ENCODE peak calls at places on chromosomes 4 and X, in eight cellular contexts. One of them, this sample, is unnamed.

GRCh38 chr4:24179201-24179840 is 289.5 kb upstream of the PPARGC1A start:
- DNase-seq in AG09309: no peak
- DNase-seq in heart right ventricle: no peak
- DNase-seq in CD4-positive, alpha-beta T cell: no peak
- DNase-seq in fibroblast of lung: no peak
- DNase-seq in H1: no peak
- DNase-seq in omental fat pad: no peak
- DNase-seq in lung: no peak
- DNase-seq in this sample: no peak

GRCh38 chr4:42654606-42655005 is 2.3 kb downstream of the ATP8A1 start:
- DNase-seq in AG09309: no peak
- DNase-seq in heart right ventricle: no peak
- DNase-seq in CD4-positive, alpha-beta T cell: no peak
- DNase-seq in fibroblast of lung: peak
- DNase-seq in H1: no peak
- DNase-seq in omental fat pad: no peak
- DNase-seq in lung: peak
- DNase-seq in this sample: no peak

GRCh38 chr4:5370286-5370685 is 319.0 kb downstream of the STK32B start:
- DNase-seq in AG09309: no peak
- DNase-seq in heart right ventricle: no peak
- DNase-seq in CD4-positive, alpha-beta T cell: no peak
- DNase-seq in fibroblast of lung: peak
- DNase-seq in H1: no peak
- DNase-seq in omental fat pad: no peak
- DNase-seq in lung: no peak
- DNase-seq in this sample: no peak

GRCh38 chr4:126341927-126342326 is 1027.2 kb downstream of the FAT4 start:
- DNase-seq in AG09309: no peak
- DNase-seq in heart right ventricle: no peak
- DNase-seq in CD4-positive, alpha-beta T cell: no peak
- DNase-seq in fibroblast of lung: no peak
- DNase-seq in H1: no peak
- DNase-seq in omental fat pad: no peak
- DNase-seq in lung: no peak
- DNase-seq in this sample: no peak

GRCh38 chr4:176286728-176287127 is 17.7 kb upstream of the ASB5 start:
- DNase-seq in AG09309: no peak
- DNase-seq in heart right ventricle: no peak
- DNase-seq in CD4-positive, alpha-beta T cell: no peak
- DNase-seq in fibroblast of lung: peak
- DNase-seq in H1: no peak
- DNase-seq in omental fat pad: no peak
- DNase-seq in lung: no peak
- DNase-seq in this sample: no peak

GRCh38 chrX:16188687-16189086 is 21.4 kb downstream of the MAGEB17 start:
- DNase-seq in AG09309: no peak
- DNase-seq in heart right ventricle: no peak
- DNase-seq in CD4-positive, alpha-beta T cell: no peak
- DNase-seq in fibroblast of lung: no peak
- DNase-seq in H1: no peak
- DNase-seq in omental fat pad: no peak
- DNase-seq in lung: no peak
- DNase-seq in this sample: no peak

GRCh38 chrX:133444952-133445831 is 29.9 kb upstream of the GPC4 start:
- DNase-seq in AG09309: no peak
- DNase-seq in heart right ventricle: no peak
- DNase-seq in CD4-positive, alpha-beta T cell: no peak
- DNase-seq in fibroblast of lung: peak
- DNase-seq in H1: no peak
- DNase-seq in omental fat pad: no peak
- DNase-seq in lung: no peak
- DNase-seq in this sample: peak

GRCh38 chr4:88812420-88812819 is 114.8 kb upstream of the NAP1L5 start:
- DNase-seq in AG09309: no peak
- DNase-seq in heart right ventricle: no peak
- DNase-seq in CD4-positive, alpha-beta T cell: no peak
- DNase-seq in fibroblast of lung: no peak
- DNase-seq in H1: no peak
- DNase-seq in omental fat pad: no peak
- DNase-seq in lung: no peak
- DNase-seq in this sample: no peak

GRCh38 chr4:8252301-8253173 is 17.0 kb upstream of the HTRA3 start:
- DNase-seq in AG09309: no peak
- DNase-seq in heart right ventricle: peak
- DNase-seq in CD4-positive, alpha-beta T cell: no peak
- DNase-seq in fibroblast of lung: peak
- DNase-seq in H1: no peak
- DNase-seq in omental fat pad: no peak
- DNase-seq in lung: no peak
- DNase-seq in this sample: no peak

GRCh38 chrX:77652095-77652494 is 133.9 kb downstream of the ATRX start:
- DNase-seq in AG09309: no peak
- DNase-seq in heart right ventricle: no peak
- DNase-seq in CD4-positive, alpha-beta T cell: no peak
- DNase-seq in fibroblast of lung: no peak
- DNase-seq in H1: no peak
- DNase-seq in omental fat pad: no peak
- DNase-seq in lung: no peak
- DNase-seq in this sample: no peak

GRCh38 chrX:151920530-151920929 is 7.8 kb downstream of the MAGEA4 start:
- DNase-seq in AG09309: no peak
- DNase-seq in heart right ventricle: no peak
- DNase-seq in CD4-positive, alpha-beta T cell: no peak
- DNase-seq in fibroblast of lung: no peak
- DNase-seq in H1: no peak
- DNase-seq in omental fat pad: no peak
- DNase-seq in lung: no peak
- DNase-seq in this sample: no peak

GRCh38 chrX:8820910-8821527 is 19.8 kb upstream of the FAM9A start:
- DNase-seq in AG09309: no peak
- DNase-seq in heart right ventricle: no peak
- DNase-seq in CD4-positive, alpha-beta T cell: no peak
- DNase-seq in fibroblast of lung: peak
- DNase-seq in H1: peak
- DNase-seq in omental fat pad: no peak
- DNase-seq in lung: no peak
- DNase-seq in this sample: no peak
- TF ChIP-seq CTCF in AG09309: peak
- TF ChIP-seq CTCF in heart right ventricle: no peak
- TF ChIP-seq CTCF in CD4-positive, alpha-beta T cell: no peak
- TF ChIP-seq CTCF in fibroblast of lung: peak
- TF ChIP-seq CTCF in H1: peak
- TF ChIP-seq CTCF in omental fat pad: no peak
- TF ChIP-seq CTCF in lung: no peak
- TF ChIP-seq CTCF in this sample: peak

DNA sequence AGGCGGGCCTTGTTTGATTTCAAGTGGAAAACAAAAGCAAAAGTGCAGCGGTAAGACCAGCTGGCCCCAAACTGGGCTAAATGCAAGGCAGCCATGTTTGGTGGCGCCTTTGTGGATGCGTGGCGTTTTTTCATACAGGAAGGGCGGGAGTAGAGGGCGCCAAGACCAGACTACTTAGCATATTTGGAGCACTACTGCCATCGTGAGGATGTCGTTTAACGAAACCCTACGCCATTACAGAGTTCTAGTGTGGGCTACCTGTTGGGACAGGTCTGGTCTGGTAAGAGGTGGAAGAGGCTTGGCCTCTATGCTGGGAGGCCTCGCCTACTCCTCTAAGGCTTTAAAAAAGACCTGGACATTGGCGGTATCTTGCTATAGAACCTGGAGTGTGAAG is 230.7 kb upstream of the STK26 start:
- DNase-seq in AG09309: peak
- DNase-seq in heart right ventricle: peak
- DNase-seq in CD4-positive, alpha-beta T cell: no peak
- DNase-seq in fibroblast of lung: no peak
- DNase-seq in H1: no peak
- DNase-seq in omental fat pad: peak
- DNase-seq in lung: peak
- DNase-seq in this sample: no peak
- TF ChIP-seq CTCF in AG09309: peak
- TF ChIP-seq CTCF in heart right ventricle: no peak
- TF ChIP-seq CTCF in CD4-positive, alpha-beta T cell: no peak
- TF ChIP-seq CTCF in fibroblast of lung: no peak
- TF ChIP-seq CTCF in H1: no peak
- TF ChIP-seq CTCF in omental fat pad: no peak
- TF ChIP-seq CTCF in lung: peak
- TF ChIP-seq CTCF in this sample: no peak

DNA sequence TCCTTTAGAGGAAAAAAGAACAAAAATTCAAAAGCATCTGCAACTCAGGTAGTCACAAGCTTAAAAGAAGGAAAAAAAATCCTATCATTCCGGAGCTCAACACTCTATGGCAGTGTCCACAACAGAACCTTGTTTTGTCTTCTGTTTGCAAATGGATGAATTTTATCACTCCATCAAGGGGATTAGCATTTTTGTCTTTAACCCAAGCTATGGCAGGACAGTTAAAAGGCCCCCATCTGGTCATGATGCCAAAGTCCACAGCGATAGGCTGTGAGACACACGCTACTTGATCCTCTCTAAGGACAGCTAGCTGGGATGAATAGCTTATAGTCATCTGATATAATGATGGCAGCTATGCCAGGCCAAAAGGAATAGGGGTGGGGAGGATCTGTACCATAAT is 16.6 kb downstream of the AMER1 start:
- DNase-seq in AG09309: no peak
- DNase-seq in heart right ventricle: no peak
- DNase-seq in CD4-positive, alpha-beta T cell: no peak
- DNase-seq in fibroblast of lung: no peak
- DNase-seq in H1: no peak
- DNase-seq in omental fat pad: no peak
- DNase-seq in lung: no peak
- DNase-seq in this sample: no peak
- TF ChIP-seq CTCF in AG09309: no peak
- TF ChIP-seq CTCF in heart right ventricle: no peak
- TF ChIP-seq CTCF in CD4-positive, alpha-beta T cell: no peak
- TF ChIP-seq CTCF in fibroblast of lung: no peak
- TF ChIP-seq CTCF in H1: no peak
- TF ChIP-seq CTCF in omental fat pad: no peak
- TF ChIP-seq CTCF in lung: no peak
- TF ChIP-seq CTCF in this sample: no peak

DNA sequence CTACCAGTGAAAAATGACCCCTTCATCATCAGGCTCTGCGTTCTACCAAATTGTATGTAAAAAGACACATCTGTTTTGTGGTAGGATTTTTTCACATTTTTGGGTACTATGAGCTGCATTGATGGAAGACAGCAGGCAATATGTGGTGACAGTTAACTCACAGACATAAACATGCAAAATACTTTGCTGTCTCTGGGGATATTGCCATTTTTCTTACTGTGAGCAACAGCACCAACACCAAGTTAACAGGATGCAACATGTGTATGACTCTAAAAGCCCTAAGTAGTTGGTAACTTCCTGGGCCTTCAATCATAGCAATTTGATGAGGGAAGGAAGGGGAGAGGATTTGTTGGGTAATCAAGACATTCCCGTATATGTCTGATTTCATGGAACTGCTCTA is 56.4 kb upstream of the DRP2 start:
- DNase-seq in AG09309: no peak
- DNase-seq in heart right ventricle: no peak
- DNase-seq in CD4-positive, alpha-beta T cell: no peak
- DNase-seq in fibroblast of lung: peak
- DNase-seq in H1: no peak
- DNase-seq in omental fat pad: no peak
- DNase-seq in lung: no peak
- DNase-seq in this sample: no peak
- TF ChIP-seq CTCF in AG09309: no peak
- TF ChIP-seq CTCF in heart right ventricle: no peak
- TF ChIP-seq CTCF in CD4-positive, alpha-beta T cell: no peak
- TF ChIP-seq CTCF in fibroblast of lung: no peak
- TF ChIP-seq CTCF in H1: no peak
- TF ChIP-seq CTCF in omental fat pad: no peak
- TF ChIP-seq CTCF in lung: no peak
- TF ChIP-seq CTCF in this sample: no peak

This sample was measured in progenitor cell of endocrine pancreas.